ENCODE peak calls at places on chromosomes 4 and X, in six cellular contexts. E is WTC11, T is H1, Y is A549, K is K562, D is HepG2. J is an unnamed sample.
A peak's percentile ranks its signal among the peaks of the same experiment; 100 is the strongest.

GRCh38 chrX:42992199-42992943 is 214.4 kb upstream of the PPP1R2C start:
- DNase-seq in K (no peak), D (no peak), Y (no peak), E (no peak), T (no peak), J (peak; percentile 70)

GRCh38 chr4:7462509-7462971 is 27.8 kb upstream of the PSAPL1 start:
- DNase-seq in K (no peak), E (no peak), D (peak; percentile 46), T (peak; percentile 19), Y (peak; percentile 17), J (no peak)

GRCh38 chr4:17327587-17327986 is 184.3 kb downstream of the QDPR start:
- DNase-seq in T (no peak), E (no peak), Y (no peak), D (no peak), K (no peak), J (no peak)

GRCh38 chrX:108199691-108200090 is 108.1 kb downstream of the ATG4A start:
- DNase-seq in E (peak; percentile 18), T (no peak), K (peak; percentile 33), D (peak; percentile 2), Y (peak; percentile 22), J (peak; percentile 44)

GRCh38 chr4:73603307-73603710 is 16.9 kb downstream of the RASSF6 start:
- DNase-seq in E (no peak), K (no peak), T (no peak), Y (peak; percentile 51), D (peak; percentile 88), J (no peak)

GRCh38 chr4:33386761-33387160 is 2666.6 kb downstream of the PCDH7 start:
- DNase-seq in T (no peak), K (no peak), Y (no peak), E (no peak), D (no peak), J (no peak)

GRCh38 chrX:97984641-97985040 is 1100.9 kb downstream of the RPA4 start:
- DNase-seq in T (no peak), K (no peak), Y (no peak), D (no peak), E (no peak), J (no peak)

GRCh38 chrX:150848914-150849365 is 49.5 kb downstream of the CD99L2 start:
- DNase-seq in D (peak; percentile 54), Y (peak; percentile 62), K (peak; percentile 14), E (no peak), T (no peak), J (no peak)

GRCh38 chrX:153470411-153471363 is at the start of gene HAUS7:
- DNase-seq in Y (peak; percentile 85), K (peak; percentile 97), T (peak; percentile 65), E (peak; percentile 85), D (peak; percentile 73), J (peak; percentile 92)

GRCh38 chrX:153471663-153472280 is 1.4 kb upstream of the HAUS7 start:
- DNase-seq in D (no peak), T (no peak), K (no peak), E (no peak), Y (no peak), J (no peak)

GRCh38 chrX:153465691-153466380 is 4.5 kb downstream of the HAUS7 start:
- DNase-seq in K (no peak), E (no peak), D (no peak), Y (no peak), T (no peak), J (no peak)

GRCh38 chrX:153469811-153470410 is 465 bp downstream of the HAUS7 start:
- DNase-seq in K (peak; percentile 44), Y (peak; percentile 47), T (no peak), D (no peak), E (peak; percentile 29), J (peak; percentile 32)

DNA sequence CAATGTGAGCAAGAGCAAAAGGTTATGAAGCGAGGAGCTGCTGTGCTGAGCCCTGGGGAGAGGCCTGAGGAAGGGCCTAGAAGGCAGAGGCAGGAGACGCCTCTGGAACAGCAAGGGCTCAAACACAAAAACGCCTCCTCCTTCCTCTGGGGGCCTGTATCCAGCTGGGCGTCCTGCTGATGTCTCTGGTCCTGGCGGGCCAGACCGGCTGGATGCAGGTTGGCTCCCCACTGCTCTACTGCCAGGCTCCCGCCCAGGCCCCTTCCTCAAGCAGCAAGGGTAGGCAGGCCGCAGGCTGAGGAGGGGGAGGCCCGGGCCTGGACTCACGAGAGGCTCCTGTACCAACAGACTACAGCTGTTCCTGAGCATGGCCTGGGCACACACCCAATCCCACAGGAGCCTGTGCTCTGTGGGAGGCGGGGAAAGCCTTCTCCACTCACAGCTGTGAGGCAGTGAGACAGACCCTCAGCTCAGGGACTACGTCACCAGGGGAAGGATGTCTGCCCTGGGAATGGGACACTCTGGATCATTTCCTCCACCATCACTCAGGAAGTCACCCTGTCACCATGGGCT is 2.3 kb downstream of the HAUS7 start:
- DNase-seq in Y (no peak), T (no peak), E (no peak), D (no peak), K (no peak), J (no peak)
- TF ChIP-seq MAX in Y (no peak), T (no peak), E (no peak), D (no peak), K (no peak), J (no peak)

GRCh38 chr4:145679991-145680455 is at the start of gene C4orf51:
- DNase-seq in E (no peak), Y (no peak), K (no peak), T (no peak), D (peak; percentile 10), J (peak; percentile 78)
- TF ChIP-seq JUN in E (no peak), Y (no peak), K (no peak), T (no peak), D (no peak), J (peak; percentile 39)

GRCh38 chrX:143633530-143634372 is 2.1 kb downstream of the SLITRK4 start:
- DNase-seq in T (no peak), D (no peak), Y (no peak), K (no peak), E (no peak), J (no peak)

GRCh38 chrX:143634701-143635442 is 1.0 kb downstream of the SLITRK4 start:
- DNase-seq in E (no peak), Y (no peak), T (no peak), K (no peak), D (no peak), J (no peak)

GRCh38 chrX:143632625-143633387 is 3.1 kb downstream of the SLITRK4 start:
- DNase-seq in K (no peak), E (no peak), Y (no peak), D (no peak), T (no peak), J (no peak)

GRCh38 chrX:143634373-143634685 is 1.6 kb downstream of the SLITRK4 start:
- DNase-seq in K (no peak), T (no peak), E (no peak), Y (no peak), D (no peak), J (no peak)

DNA sequence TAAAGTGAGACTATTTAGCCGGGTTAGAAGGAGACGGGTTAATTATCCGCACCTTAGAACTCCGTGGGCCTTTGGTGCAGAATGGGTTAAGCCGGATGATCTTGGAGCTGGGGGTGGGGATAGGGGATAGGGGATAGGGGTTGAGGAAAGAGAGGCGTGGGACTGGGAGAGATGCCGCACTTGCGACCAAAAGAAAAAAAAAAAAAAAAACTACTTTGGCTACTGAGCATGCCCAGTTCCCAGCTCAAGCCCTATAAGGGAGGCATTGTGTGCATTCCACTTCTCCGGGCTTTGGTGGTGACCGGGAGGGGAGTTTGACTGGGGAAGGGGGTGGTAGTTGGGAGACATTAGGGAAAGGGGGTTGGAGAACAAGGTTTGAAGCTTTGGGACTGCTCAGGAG is at the start of gene SLITRK4:
- DNase-seq in D (no peak), K (no peak), E (no peak), T (peak; percentile 49), Y (no peak), J (no peak)
- TF ChIP-seq MAX in D (no peak), K (no peak), E (no peak), T (no peak), Y (no peak), J (no peak)

GRCh38 chr4:40923326-40924095 is 173.8 kb downstream of the NSUN7 start:
- DNase-seq in T (no peak), K (no peak), E (no peak), D (no peak), Y (no peak), J (peak; percentile 87)

GRCh38 chr4:40916880-40917279 is 167.1 kb downstream of the NSUN7 start:
- DNase-seq in T (peak; percentile 27), E (peak; percentile 81), Y (peak; percentile 36), D (peak; percentile 27), K (peak; percentile 60), J (peak; percentile 42)

GRCh38 chr4:40915318-40916217 is 165.8 kb downstream of the NSUN7 start:
- DNase-seq in D (no peak), K (no peak), Y (no peak), E (no peak), T (no peak), J (no peak)

GRCh38 chr4:40916218-40916555 is 166.4 kb downstream of the NSUN7 start:
- DNase-seq in K (no peak), Y (no peak), E (no peak), T (no peak), D (no peak), J (no peak)

DNA sequence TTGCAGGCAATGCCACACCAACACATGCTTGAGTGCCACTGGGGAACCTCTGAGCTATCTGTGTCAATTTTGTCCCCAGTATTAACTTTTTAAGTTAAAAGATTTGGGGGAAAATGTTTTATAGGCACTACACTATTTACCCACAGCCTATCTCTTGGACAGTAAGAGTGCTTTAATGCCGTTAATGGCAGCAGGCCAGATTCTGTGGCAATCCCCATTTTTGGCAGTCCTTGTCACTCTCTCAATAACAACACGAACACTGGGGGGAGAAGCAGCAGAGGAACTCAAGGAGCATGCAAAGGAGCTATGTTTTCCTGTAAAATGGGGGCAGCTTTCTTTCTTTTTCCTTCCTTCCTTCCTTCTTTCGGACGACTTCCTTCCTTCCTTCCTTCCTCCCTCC is 168.6 kb downstream of the NSUN7 start:
- DNase-seq in E (no peak), Y (no peak), K (no peak), D (no peak), T (no peak), J (peak; percentile 36)
- TF ChIP-seq JUN in E (no peak), Y (no peak), K (no peak), D (no peak), T (no peak), J (no peak)

DNA sequence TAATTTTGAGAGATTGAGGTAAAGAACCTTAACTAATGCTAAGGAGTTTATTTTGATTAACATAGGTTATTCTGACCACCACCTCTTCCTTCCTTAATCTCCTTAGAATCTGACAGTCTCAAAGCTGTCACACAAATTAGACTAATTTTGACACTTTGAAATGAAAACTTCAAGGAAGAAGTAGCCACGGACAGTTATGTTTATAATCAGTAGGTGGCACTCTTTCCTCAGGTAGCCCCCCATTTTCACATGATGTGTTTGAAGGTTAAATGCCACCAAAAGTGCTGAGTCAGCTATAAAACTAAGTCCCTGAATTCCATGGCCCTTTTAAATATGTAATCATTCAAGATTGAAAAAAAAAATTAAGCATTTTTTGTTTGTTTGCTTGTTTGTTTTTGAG is 22.4 kb downstream of the TMEM33 start:
- DNase-seq in Y (peak; percentile 11), T (no peak), E (no peak), D (peak; percentile 27), K (peak; percentile 60), J (peak; percentile 31)
- TF ChIP-seq MAX in Y (no peak), T (no peak), E (no peak), D (no peak), K (no peak), J (no peak)

J was measured in endothelial cell of umbilical vein.